ENCODE peak calls at places on chromosomes 7 and 10, in seven cellular contexts. M, T, N, U, G, R and P are unnamed samples.
A peak's percentile ranks its signal among the peaks of the same experiment; 100 is the strongest.

GRCh38 chr7:64878684-64879083 is 24.4 kb upstream of the ZNF273 start:
- DNase-seq in M (no peak), T (no peak), N (no peak), U (no peak), G (no peak), R (no peak), P (peak; percentile 1)

GRCh38 chr7:149683898-149684297 is 89.5 kb downstream of the ZNF467 start:
- DNase-seq in M (no peak), T (no peak), N (no peak), U (no peak), G (no peak), R (no peak), P (no peak)

GRCh38 chr10:92880233-92880861 is 32.0 kb downstream of the EXOC6 start:
- DNase-seq in M (peak; percentile 82), T (peak; percentile 78), N (no peak), U (no peak), G (peak; percentile 9), R (no peak), P (no peak)

GRCh38 chr7:398888-399287 is 108.9 kb downstream of the FOXL3 start:
- DNase-seq in M (no peak), T (no peak), N (no peak), U (no peak), G (no peak), R (no peak), P (no peak)

GRCh38 chr7:7653568-7654187 is 13.1 kb downstream of the UMAD1 start:
- DNase-seq in M (no peak), T (peak; percentile 48), N (no peak), U (no peak), G (no peak), R (no peak), P (no peak)

GRCh38 chr10:67668448-67668847 is 27.5 kb downstream of the CTNNA3 start:
- DNase-seq in M (peak; percentile 0), T (no peak), N (no peak), U (no peak), G (no peak), R (no peak), P (no peak)

GRCh38 chr7:128914566-128915151 is 4.2 kb upstream of the KCP start:
- DNase-seq in M (no peak), T (no peak), N (no peak), U (no peak), G (no peak), R (no peak), P (no peak)

GRCh38 chr7:44213872-44214595 is 13.3 kb downstream of the YKT6 start:
- DNase-seq in M (peak; percentile 48), T (peak; percentile 30), N (no peak), U (no peak), G (no peak), R (no peak), P (no peak)

DNA sequence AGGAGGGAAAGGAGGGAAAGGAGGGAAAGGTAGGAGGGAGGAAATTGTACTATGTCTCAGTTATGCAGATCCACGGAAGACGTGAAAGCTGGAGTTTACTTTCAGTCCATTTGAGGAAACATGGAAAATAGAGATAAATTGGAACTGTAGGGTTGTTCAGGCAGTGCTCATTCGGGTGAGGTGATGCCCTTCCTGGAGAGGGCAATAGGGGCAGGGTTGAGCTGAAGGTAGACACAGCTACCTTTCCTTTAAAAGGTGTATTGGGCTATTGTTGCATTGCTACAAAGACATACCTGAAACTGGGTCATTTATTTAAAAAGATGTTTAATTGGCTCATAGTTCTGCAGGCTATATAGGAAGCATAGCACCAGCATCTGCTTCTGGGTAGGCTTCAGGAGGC is 116.9 kb upstream of the PLXDC2 start:
- DNase-seq in M (no peak), T (no peak), N (no peak), U (no peak), G (no peak), R (no peak), P (no peak)
- TF ChIP-seq CTCF in M (no peak), T (no peak), N (no peak), U (no peak), G (no peak), R (no peak), P (no peak)

DNA sequence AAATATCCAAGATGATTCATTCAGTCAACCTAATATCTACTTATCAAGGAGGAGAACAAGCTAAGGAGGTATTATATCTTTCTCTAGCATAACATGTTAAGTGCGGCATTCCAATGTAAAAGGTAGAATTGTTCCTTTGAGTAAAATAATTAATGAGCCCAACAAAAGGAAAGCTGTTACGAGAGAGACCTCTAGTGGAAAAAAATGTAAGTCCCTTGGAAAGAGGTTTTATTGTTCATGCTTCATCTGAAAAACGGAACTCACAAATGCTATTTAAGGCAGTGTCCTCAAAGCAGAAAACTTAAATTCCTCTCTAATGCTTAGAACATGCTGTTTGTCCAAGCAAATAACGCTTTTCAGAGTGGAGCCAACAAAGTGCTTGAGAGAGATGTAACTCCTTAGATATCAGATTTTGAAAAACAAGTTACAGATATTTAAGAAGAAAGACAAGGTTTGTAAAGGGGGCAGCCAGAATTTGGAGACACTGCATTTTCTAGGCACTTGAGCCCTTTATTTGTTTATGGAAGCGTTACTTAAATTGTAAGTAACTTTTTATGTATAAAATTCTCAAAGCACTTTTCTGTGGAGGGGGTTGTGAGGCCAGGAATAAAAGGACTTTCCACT is 119.9 kb downstream of the TFEC start:
- DNase-seq in M (peak; percentile 69), T (peak; percentile 71), N (no peak), U (no peak), G (peak; percentile 2), R (peak; percentile 13), P (no peak)
- H3K4me3 ChIP-seq in M (no peak overlapping the region), T (no peak overlapping the region), N (no peak overlapping the region), U (no peak overlapping the region), G (no peak overlapping the region), R (no peak overlapping the region), P (no peak overlapping the region)

GRCh38 chr7:95396136-95397032 is at the start of gene PON3:
- DNase-seq in M (no peak), T (no peak), N (peak; percentile 65), U (no peak), G (no peak), R (peak; percentile 61), P (peak; percentile 65)
- TF ChIP-seq CTCF in M (no peak), T (no peak), N (no peak), U (no peak), G (peak; percentile 20), R (peak; percentile 83), P (no peak)

GRCh38 chr10:126904807-126905686 is at the start of gene DOCK1:
- DNase-seq in M (peak; percentile 61), T (peak; percentile 84), N (peak; percentile 71), U (no peak), G (no peak), R (no peak), P (peak; percentile 79)

GRCh38 chr10:126907423-126907970 is 2.3 kb downstream of the DOCK1 start:
- DNase-seq in M (no peak), T (no peak), N (no peak), U (no peak), G (no peak), R (no peak), P (no peak)

GRCh38 chr10:126905776-126906703 is 812 bp downstream of the DOCK1 start:
- DNase-seq in M (peak; percentile 32), T (peak; percentile 19), N (peak; percentile 42), U (no peak), G (no peak), R (no peak), P (peak; percentile 42)

GRCh38 chr10:126908225-126908624 is 3.0 kb downstream of the DOCK1 start:
- DNase-seq in M (peak; percentile 49), T (no peak), N (no peak), U (no peak), G (no peak), R (no peak), P (no peak)

GRCh38 chr10:126906704-126907422 is 1.6 kb downstream of the DOCK1 start:
- DNase-seq in M (no peak), T (no peak), N (no peak), U (no peak), G (no peak), R (no peak), P (no peak)
- H3K4me3 ChIP-seq in M (peak overlapping the region; percentile 76), T (peak overlapping the region; percentile 54), N (no peak overlapping the region), U (peak overlapping the region; percentile 96), G (peak overlapping the region; percentile 86), R (peak overlapping the region; percentile 79), P (peak overlapping the region; percentile 79)

GRCh38 chr7:33832326-33832725 is 73.0 kb upstream of the BMPER start:
- DNase-seq in M (no peak), T (no peak), N (no peak), U (no peak), G (no peak), R (no peak), P (peak; percentile 21)

GRCh38 chr7:33841031-33841430 is 64.3 kb upstream of the BMPER start:
- DNase-seq in M (no peak), T (no peak), N (no peak), U (no peak), G (no peak), R (no peak), P (no peak)

GRCh38 chr7:33841658-33842057 is 63.7 kb upstream of the BMPER start:
- DNase-seq in M (no peak), T (peak; percentile 69), N (no peak), U (no peak), G (no peak), R (no peak), P (no peak)

GRCh38 chr7:33837356-33837851 is 67.9 kb upstream of the BMPER start:
- DNase-seq in M (peak; percentile 95), T (no peak), N (no peak), U (no peak), G (no peak), R (no peak), P (peak; percentile 23)

GRCh38 chr7:33836797-33837355 is 68.5 kb upstream of the BMPER start:
- DNase-seq in M (no peak), T (peak; percentile 11), N (no peak), U (no peak), G (no peak), R (no peak), P (no peak)
- TF ChIP-seq CTCF in M (peak; percentile 23), T (peak; percentile 63), N (no peak), U (no peak), G (no peak), R (peak; percentile 84), P (no peak)

DNA sequence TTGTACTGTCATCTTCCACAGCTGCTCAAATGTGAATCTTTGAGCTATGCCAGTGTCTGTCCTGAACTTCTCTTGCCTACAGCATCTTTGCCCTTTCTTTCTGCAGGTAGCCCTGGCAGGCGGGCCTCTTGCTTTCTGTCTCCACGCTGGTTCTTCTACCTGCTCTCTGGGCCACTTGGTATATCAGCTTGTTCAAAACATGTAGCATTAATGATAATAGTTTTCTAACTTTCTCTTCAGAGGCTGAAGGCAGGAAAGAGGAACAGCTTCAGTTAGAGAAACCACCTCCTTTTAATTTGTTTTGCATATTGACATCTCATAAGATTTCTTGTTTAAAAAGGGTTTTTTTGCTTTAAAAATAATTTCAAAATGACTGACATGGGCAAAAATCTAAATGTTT is 923 bp upstream of the FGL2 start:
- DNase-seq in M (no peak), T (no peak), N (no peak), U (no peak), G (no peak), R (no peak), P (no peak)
- H3K4me3 ChIP-seq in M (no peak overlapping the region), T (no peak overlapping the region), N (no peak overlapping the region), U (peak overlapping the region; percentile 63), G (no peak overlapping the region), R (no peak overlapping the region), P (no peak overlapping the region)

DNA sequence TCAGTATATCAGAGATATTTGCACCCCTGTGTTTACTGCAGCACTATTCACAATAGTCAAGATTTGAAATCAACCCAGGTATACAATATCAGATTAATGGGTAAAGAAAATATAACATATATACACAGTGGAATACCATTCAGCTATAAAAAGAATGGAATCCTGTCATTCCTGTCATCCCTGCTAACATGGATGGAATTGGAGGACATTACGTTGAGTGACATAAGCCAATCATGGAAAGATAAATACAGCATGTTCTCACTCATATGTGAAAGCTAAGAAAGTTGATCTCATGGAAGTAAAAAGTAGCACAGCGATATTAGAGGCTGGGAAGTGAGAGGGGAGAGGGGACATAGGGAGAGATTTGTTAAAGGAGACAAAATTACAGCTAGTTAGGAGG is 171.0 kb downstream of the ARL5B start:
- DNase-seq in M (no peak), T (no peak), N (no peak), U (no peak), G (no peak), R (no peak), P (no peak)
- TF ChIP-seq CTCF in M (no peak), T (no peak), N (no peak), U (no peak), G (no peak), R (no peak), P (no peak)